ENCODE peak calls at places on chromosomes 6 and 20, in seven cellular contexts. F, M, I, J, S, O and R are unnamed samples. For H3K9me3, the result is how much of the 10 kb centered on the place peaks cover.

GRCh38 chr6:93318127-93318526 is 101.2 kb downstream of the EPHA7 start:
- DNase-seq in F (no peak), M (no peak), I (no peak), J (no peak), S (no peak), O (no peak), R (no peak)

GRCh38 chr20:34065260-34065659 is 46.8 kb downstream of the EIF2S2 start:
- DNase-seq in F (no peak), M (no peak), I (no peak), J (no peak), S (peak), O (peak), R (peak)

GRCh38 chr6:151808331-151809241 is 1.1 kb downstream of the ESR1 start:
- DNase-seq in F (no peak), M (peak), I (no peak), J (no peak), S (no peak), O (no peak), R (no peak)

GRCh38 chr6:159125977-159126376 is 43.2 kb upstream of the FNDC1 start:
- DNase-seq in F (no peak), M (no peak), I (no peak), J (peak), S (peak), O (no peak), R (peak)

GRCh38 chr20:57587989-57588377 is 27.1 kb downstream of the PCK1 start:
- DNase-seq in F (no peak), M (no peak), I (no peak), J (no peak), S (no peak), O (no peak), R (no peak)

GRCh38 chr20:3887870-3888614 is 1.1 kb upstream of the PANK2 start:
- DNase-seq in F (no peak), M (no peak), I (no peak), J (no peak), S (peak), O (peak), R (no peak)

GRCh38 chr6:135506270-135506997 is 8.9 kb upstream of the AHI1 start:
- DNase-seq in F (no peak), M (no peak), I (no peak), J (no peak), S (no peak), O (peak), R (no peak)

GRCh38 chr20:63394069-63394468 is 32.9 kb upstream of the CHRNA4 start:
- DNase-seq in F (no peak), M (peak), I (no peak), J (no peak), S (no peak), O (peak), R (peak)

GRCh38 chr6:37913210-37913609 is 93.7 kb downstream of the ZFAND3 start:
- DNase-seq in F (no peak), M (no peak), I (no peak), J (no peak), S (no peak), O (peak), R (no peak)

GRCh38 chr20:35303735-35304431 is 11.7 kb upstream of the FAM83C start:
- DNase-seq in F (peak), M (peak), I (peak), J (peak), S (peak), O (peak), R (peak)

GRCh38 chr20:47040506-47041125 is 146.0 kb downstream of the EYA2 start:
- DNase-seq in F (no peak), M (no peak), I (no peak), J (no peak), S (no peak), O (no peak), R (no peak)

GRCh38 chr20:47044938-47045337 is 150.3 kb downstream of the EYA2 start:
- DNase-seq in F (no peak), M (no peak), I (no peak), J (no peak), S (no peak), O (no peak), R (no peak)

GRCh38 chr20:47041500-47041899 is 146.9 kb downstream of the EYA2 start:
- DNase-seq in F (no peak), M (no peak), I (no peak), J (no peak), S (no peak), O (no peak), R (no peak)

GRCh38 chr20:47043076-47043475 is 148.4 kb downstream of the EYA2 start:
- DNase-seq in F (no peak), M (no peak), I (no peak), J (no peak), S (no peak), O (no peak), R (no peak)

GRCh38 chr20:47042464-47042863 is 147.8 kb downstream of the EYA2 start:
- DNase-seq in F (no peak), M (no peak), I (no peak), J (no peak), S (no peak), O (no peak), R (no peak)
- H3K9me3 ChIP-seq in F (under half), M (under half), I (under half), J (under half), S (under half), O (under half), R (under half)

GRCh38 chr6:6604566-6604965 is 16.0 kb downstream of the LY86 start:
- DNase-seq in F (no peak), M (no peak), I (no peak), J (no peak), S (no peak), O (no peak), R (no peak)

GRCh38 chr6:6600865-6601264 is 12.3 kb downstream of the LY86 start:
- DNase-seq in F (no peak), M (no peak), I (no peak), J (no peak), S (no peak), O (no peak), R (no peak)

GRCh38 chr6:6604015-6604414 is 15.5 kb downstream of the LY86 start:
- DNase-seq in F (no peak), M (no peak), I (no peak), J (no peak), S (no peak), O (no peak), R (no peak)

GRCh38 chr6:6605873-6606272 is 17.4 kb downstream of the LY86 start:
- DNase-seq in F (no peak), M (no peak), I (no peak), J (no peak), S (no peak), O (no peak), R (no peak)

DNA sequence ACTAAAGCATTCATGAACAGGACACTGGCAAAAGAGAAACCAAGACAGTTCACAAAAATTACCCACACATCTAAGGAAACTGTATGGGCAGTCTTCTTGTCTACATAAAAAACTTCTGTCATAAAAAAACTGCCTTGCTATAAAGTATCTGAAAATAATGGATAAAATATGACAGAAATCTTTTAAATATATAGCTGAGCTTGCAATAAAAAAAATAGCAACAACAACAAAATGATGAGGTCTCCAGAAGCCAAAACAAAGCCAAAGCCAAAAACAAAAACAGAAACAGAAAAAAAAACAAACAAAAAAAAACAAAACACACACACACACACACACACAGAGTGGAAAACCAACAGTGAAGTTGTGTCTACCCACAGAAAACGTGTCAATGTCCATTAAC is 14.8 kb downstream of the LY86 start:
- DNase-seq in F (no peak), M (no peak), I (no peak), J (no peak), S (no peak), O (no peak), R (no peak)
- H3K9me3 ChIP-seq in F (under half), M (under half), I (under half), J (under half), S (under half), O (under half), R (under half)

DNA sequence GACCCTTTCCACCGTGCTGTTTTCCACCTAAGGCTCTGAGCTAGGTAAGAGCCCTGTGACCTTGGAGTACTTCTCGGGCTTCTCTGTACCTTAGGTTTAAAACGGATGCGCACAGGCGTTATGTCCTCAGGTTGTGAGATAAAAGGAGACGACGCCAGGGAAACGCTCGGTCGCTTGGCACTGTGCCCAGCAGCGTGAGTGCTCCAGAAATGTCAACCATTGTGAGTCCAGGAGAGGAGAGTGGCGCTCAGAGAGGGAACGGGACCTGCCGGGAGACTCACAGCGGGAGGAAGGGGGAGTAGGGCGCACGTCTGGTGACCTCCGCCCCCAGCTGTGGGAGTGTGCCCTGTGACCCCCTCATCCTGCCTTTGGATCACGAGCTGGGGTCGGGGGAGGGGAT is 33.8 kb upstream of the SCRT2 start:
- DNase-seq in F (no peak), M (peak), I (no peak), J (peak), S (peak), O (no peak), R (no peak)
- H3K9me3 ChIP-seq in F (under half), M (under half), I (under half), J (under half), S (under half), O (under half), R (under half)

DNA sequence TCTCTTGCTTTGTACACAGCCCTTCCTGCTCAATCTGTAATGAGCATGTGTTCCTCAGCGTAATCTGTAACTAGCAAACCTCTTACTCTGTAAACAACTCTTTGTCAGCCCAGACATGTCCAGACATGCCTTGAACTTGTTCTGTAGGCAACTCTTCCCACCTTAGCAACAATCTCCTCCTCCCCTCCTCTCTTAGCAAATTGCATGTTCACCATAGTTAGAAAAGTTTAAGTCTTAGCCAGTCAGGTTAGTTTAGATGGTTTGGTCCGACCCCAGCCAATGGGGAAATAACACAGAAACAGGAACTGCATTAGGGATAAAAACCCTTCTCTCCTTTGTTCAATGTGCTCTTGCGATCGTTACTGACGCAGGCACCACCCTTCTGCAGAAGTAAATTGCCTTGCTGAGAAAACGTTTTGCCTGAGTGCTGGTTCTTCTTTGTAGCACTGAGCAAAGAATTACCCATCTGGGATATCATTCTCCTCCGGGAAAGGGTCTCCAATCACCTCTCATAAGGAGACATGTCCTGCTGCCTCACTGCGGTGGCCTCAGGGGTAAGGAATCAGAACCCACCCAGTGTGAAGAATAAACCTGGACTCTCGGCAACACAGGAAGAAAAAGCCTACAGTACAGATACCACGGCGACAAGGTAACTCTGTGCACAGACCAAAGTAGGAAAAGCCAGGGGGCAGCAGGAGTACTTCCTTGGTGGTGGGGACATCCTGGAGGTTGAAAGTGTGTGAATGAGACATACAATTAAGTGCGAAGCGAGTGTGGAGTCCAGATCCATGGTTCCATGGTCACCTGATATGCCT is 26.2 kb downstream of the PLN start:
- DNase-seq in F (no peak), M (peak), I (no peak), J (no peak), S (no peak), O (peak), R (no peak)
- H3K9me3 ChIP-seq in F (under half), M (under half), I (under half), J (half or more), S (under half), O (under half), R (under half)

DNA sequence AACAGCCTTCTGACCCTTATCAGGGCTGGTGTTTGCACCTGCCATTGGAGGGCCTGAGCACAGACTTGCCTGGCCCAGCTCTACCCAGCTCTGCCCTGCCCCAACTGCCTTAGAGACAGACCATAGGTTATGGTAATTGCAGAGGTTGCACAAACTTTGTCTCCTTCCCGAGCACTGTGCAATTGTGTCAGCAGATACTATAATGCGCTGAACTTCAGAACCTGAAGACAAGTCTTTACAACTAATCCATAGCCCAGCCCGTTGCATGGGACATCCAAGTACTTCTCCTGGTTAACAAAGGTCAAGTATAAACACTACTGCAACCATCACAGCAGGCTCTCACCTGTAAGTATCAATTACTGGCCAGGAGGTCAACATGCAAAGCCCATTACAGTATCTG is 58.6 kb downstream of the PDSS2 start:
- DNase-seq in F (no peak), M (no peak), I (no peak), J (no peak), S (no peak), O (no peak), R (no peak)
- H3K9me3 ChIP-seq in F (under half), M (under half), I (under half), J (under half), S (under half), O (under half), R (under half)

GRCh38 chr6:169921853-169922779 is 170.7 kb downstream of the ERMARD start:
- DNase-seq in F (no peak), M (no peak), I (no peak), J (no peak), S (peak), O (no peak), R (no peak)

GRCh38 chr6:169920359-169921020 is 169.1 kb downstream of the ERMARD start:
- DNase-seq in F (no peak), M (no peak), I (no peak), J (no peak), S (no peak), O (no peak), R (no peak)

GRCh38 chr6:169918954-169919549 is 167.6 kb downstream of the ERMARD start:
- DNase-seq in F (no peak), M (no peak), I (no peak), J (no peak), S (no peak), O (no peak), R (no peak)

GRCh38 chr6:169923468-169924464 is 172.3 kb downstream of the ERMARD start:
- DNase-seq in F (no peak), M (no peak), I (no peak), J (no peak), S (no peak), O (no peak), R (no peak)

GRCh38 chr6:169921227-169921626 is 169.8 kb downstream of the ERMARD start:
- DNase-seq in F (no peak), M (no peak), I (no peak), J (no peak), S (no peak), O (no peak), R (no peak)
- H3K9me3 ChIP-seq in F (under half), M (under half), I (under half), J (under half), S (under half), O (under half), R (under half)

GRCh38 chr20:15859061-15859460 is 714.2 kb downstream of the KIF16B start:
- DNase-seq in F (no peak), M (no peak), I (no peak), J (no peak), S (no peak), O (no peak), R (no peak)

GRCh38 chr20:15862178-15862577 is 711.1 kb downstream of the KIF16B start:
- DNase-seq in F (no peak), M (no peak), I (no peak), J (no peak), S (no peak), O (no peak), R (no peak)

GRCh38 chr20:15863735-15864134 is 709.5 kb downstream of the KIF16B start:
- DNase-seq in F (no peak), M (no peak), I (no peak), J (no peak), S (no peak), O (no peak), R (no peak)

GRCh38 chr20:15857131-15857784 is 716.0 kb downstream of the KIF16B start:
- DNase-seq in F (no peak), M (no peak), I (no peak), J (no peak), S (no peak), O (no peak), R (no peak)

GRCh38 chr20:15860850-15861249 is 712.4 kb downstream of the KIF16B start:
- DNase-seq in F (no peak), M (no peak), I (no peak), J (no peak), S (no peak), O (no peak), R (no peak)
- H3K9me3 ChIP-seq in F (under half), M (under half), I (under half), J (under half), S (under half), O (under half), R (under half)